ENCODE peak calls at places on chromosomes 11 and 22, in five cellular contexts. I, P, U, Z and X are unnamed samples.

GRCh38 chr22:41987276-41987675 is 11.3 kb upstream of the WBP2NL start:
- DNase-seq in I (no peak), P (no peak), U (no peak), Z (no peak), X (no peak)

GRCh38 chr11:27471588-27472397 is 797 bp downstream of the LGR4 start:
- DNase-seq in I (no peak), P (peak), U (peak), Z (peak), X (peak)

GRCh38 chr11:110032257-110032656 is 60.9 kb upstream of the ZC3H12C start:
- DNase-seq in I (no peak), P (no peak), U (no peak), Z (no peak), X (peak)

GRCh38 chr11:92136792-92137191 is 87.8 kb upstream of the FAT3 start:
- DNase-seq in I (no peak), P (no peak), U (peak), Z (no peak), X (no peak)

GRCh38 chr11:114242032-114242431 is 54.2 kb upstream of the NNMT start:
- DNase-seq in I (no peak), P (no peak), U (no peak), Z (no peak), X (no peak)

GRCh38 chr11:125938418-125938817 is 7.4 kb upstream of the VSIG10L2 start:
- DNase-seq in I (no peak), P (no peak), U (no peak), Z (peak), X (no peak)

GRCh38 chr11:112797072-112797471 is 164.1 kb upstream of the NCAM1 start:
- DNase-seq in I (no peak), P (peak), U (peak), Z (no peak), X (peak)

GRCh38 chr11:118051611-118052461 is 25.0 kb upstream of the TMPRSS4 start:
- DNase-seq in I (no peak), P (no peak), U (no peak), Z (no peak), X (no peak)

GRCh38 chr11:74033046-74033445 is 24.2 kb upstream of the UCP3 start:
- DNase-seq in I (no peak), P (no peak), U (no peak), Z (no peak), X (no peak)

GRCh38 chr11:6418958-6419611 is at the start of gene APBB1:
- DNase-seq in I (peak), P (peak), U (peak), Z (peak), X (peak)

DNA sequence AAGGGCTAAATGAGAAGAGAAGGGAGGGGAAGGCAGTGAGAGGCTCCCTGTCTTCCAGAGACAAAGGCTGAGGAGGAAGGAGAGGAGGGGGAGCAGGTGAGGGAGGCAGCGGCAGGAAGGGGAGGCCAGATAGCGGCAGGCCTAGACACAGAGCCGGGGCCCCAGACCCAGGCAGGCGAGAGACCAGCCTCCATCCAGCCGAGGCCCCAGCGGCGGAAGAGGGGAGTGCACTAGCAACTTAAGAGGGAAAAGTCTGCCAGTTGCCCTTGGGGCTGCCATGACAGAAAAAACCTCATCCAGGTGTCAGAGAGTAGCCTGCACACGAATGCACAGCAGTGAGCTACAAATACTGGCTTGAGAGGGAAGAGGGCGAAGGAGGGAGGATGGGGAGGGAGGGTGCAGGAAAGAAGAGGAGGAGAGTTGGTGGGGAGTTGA is 46.7 kb downstream of the IGLL1 start:
- DNase-seq in I (peak), P (peak), U (peak), Z (peak), X (peak)
- H2BK5ac ChIP-seq in I (no peak), P (no peak), U (peak), Z (peak), X (peak)

GRCh38 chr11:31001432-31001831 is 368.1 kb downstream of the DCDC1 start:
- DNase-seq in I (no peak), P (no peak), U (no peak), Z (no peak), X (no peak)
- H3K14ac ChIP-seq in I (no peak), P (no peak), U (no peak), Z (no peak), X (no peak)

DNA sequence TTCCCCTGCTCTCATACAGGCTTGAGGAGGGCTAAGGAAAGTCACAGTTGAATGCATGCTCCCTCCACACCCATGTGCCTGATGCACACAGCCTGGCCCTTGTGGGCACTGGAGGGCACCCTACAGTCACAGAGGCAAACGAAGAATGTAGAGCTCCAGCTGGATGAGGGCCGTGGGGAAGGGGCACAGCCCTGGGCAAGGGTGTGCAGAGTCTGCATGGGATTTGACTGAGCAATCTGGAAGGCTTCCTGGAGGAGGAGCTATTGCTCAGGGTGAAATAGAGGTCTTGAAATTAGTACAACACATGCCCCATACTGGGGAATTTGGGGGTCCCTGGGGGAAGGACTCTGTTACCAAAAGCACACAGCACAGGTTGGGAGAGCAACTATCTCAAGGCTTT is 64.0 kb downstream of the KCNQ1 start:
- DNase-seq in I (no peak), P (no peak), U (no peak), Z (no peak), X (no peak)
- H3K4me3 ChIP-seq in I (no peak), P (no peak), U (no peak), Z (no peak), X (no peak)

GRCh38 chr22:30946354-30946753 is 22.2 kb downstream of the MORC2 start:
- DNase-seq in I (no peak), P (no peak), U (no peak), Z (no peak), X (no peak)
- H2BK5ac ChIP-seq in I (no peak), P (no peak), U (no peak), Z (no peak), X (no peak)